ENCODE peak calls at places on chromosomes 5 and 9, in seven cellular contexts. P is fibroblast of the aortic adventitia, Q is psoas muscle, J is fibroblast of pulmonary artery, O is BJ, B is AG09309, T is PC-9. C is an unnamed sample.

GRCh38 chr5:100840769-100841168 is 62.3 kb downstream of the ST8SIA4 start:
- DNase-seq in O (no peak), Q (no peak), J (no peak), B (no peak), P (no peak), T (no peak), C (no peak)

GRCh38 chr5:134463991-134464760 is 52.5 kb upstream of the CDKN2AIPNL start:
- DNase-seq in B (no peak), O (no peak), T (no peak), J (peak; percentile 43), Q (no peak), P (no peak), C (no peak)

GRCh38 chr9:119986205-119986604 is 593.8 kb downstream of the CDK5RAP2 start:
- DNase-seq in B (no peak), J (no peak), P (no peak), T (no peak), O (no peak), Q (no peak), C (no peak)

GRCh38 chr5:107809201-107810034 is 138.7 kb upstream of the EFNA5 start:
- DNase-seq in J (no peak), T (no peak), O (no peak), Q (no peak), B (no peak), P (no peak), C (no peak)

GRCh38 chr5:179413086-179413690 is 67.9 kb upstream of the ADAMTS2 start:
- DNase-seq in Q (no peak), P (no peak), T (no peak), O (no peak), B (no peak), J (no peak), C (no peak)

GRCh38 chr9:32877103-32877502 is 93.8 kb downstream of the TMEM215 start:
- DNase-seq in O (no peak), J (no peak), P (no peak), Q (peak; percentile 69), T (no peak), B (no peak), C (no peak)

GRCh38 chr9:113695901-113696300 is 180.2 kb upstream of the ZNF618 start:
- DNase-seq in J (no peak), O (no peak), B (no peak), T (no peak), P (no peak), Q (no peak), C (no peak)

GRCh38 chr9:93829271-93830223 is 125.6 kb downstream of the BARX1 start:
- DNase-seq in Q (peak; percentile 32), J (no peak), O (no peak), B (no peak), P (no peak), T (no peak), C (no peak)

GRCh38 chr5:139794067-139794846 is 1.4 kb upstream of the PSD2 start:
- DNase-seq in Q (no peak), O (no peak), J (no peak), T (no peak), P (no peak), B (no peak), C (no peak)

GRCh38 chr5:145521066-145521465 is 314.1 kb downstream of the PRELID2 start:
- DNase-seq in Q (no peak), B (no peak), P (no peak), O (no peak), J (no peak), T (no peak), C (no peak)

GRCh38 chr5:107282061-107282460 is 388.7 kb downstream of the EFNA5 start:
- DNase-seq in Q (no peak), P (no peak), J (no peak), O (no peak), T (no peak), B (no peak), C (no peak)

GRCh38 chr5:74895906-74896305 is 29.7 kb upstream of the FAM169A start:
- DNase-seq in T (no peak), P (peak; percentile 80), O (peak; percentile 26), B (peak; percentile 29), Q (no peak), J (peak; percentile 80), C (peak; percentile 59)

GRCh38 chr9:37873955-37874354 is 30.0 kb downstream of the SLC25A51 start:
- DNase-seq in O (no peak), P (no peak), J (no peak), B (no peak), T (no peak), Q (no peak), C (no peak)

GRCh38 chr9:71859939-71860338 is 51.1 kb downstream of the ABHD17B start:
- DNase-seq in J (peak; percentile 4), T (no peak), B (no peak), P (no peak), O (no peak), Q (no peak), C (no peak)

GRCh38 chr5:144028644-144029043 is 141.8 kb downstream of the YIPF5 start:
- DNase-seq in B (peak; percentile 89), Q (no peak), J (peak; percentile 88), T (no peak), O (peak; percentile 93), P (peak; percentile 97), C (peak; percentile 82)

GRCh38 chr5:32984851-32985250 is 273.7 kb downstream of the NPR3 start:
- DNase-seq in J (peak; percentile 29), P (peak; percentile 55), O (no peak), T (no peak), Q (no peak), B (no peak), C (peak; percentile 14)

GRCh38 chr5:132386644-132387286 is 17.3 kb downstream of the SLC22A5 start:
- DNase-seq in Q (peak; percentile 79), O (no peak), J (peak; percentile 80), T (peak; percentile 62), B (no peak), P (peak; percentile 81), C (no peak)

GRCh38 chr5:134958755-134959154 is 9.0 kb upstream of the CATSPER3 start:
- DNase-seq in P (no peak), O (no peak), J (no peak), B (no peak), Q (no peak), T (peak; percentile 2), C (no peak)

GRCh38 chr9:133650026-133650425 is 13.9 kb downstream of the DBH start:
- DNase-seq in T (no peak), J (no peak), Q (no peak), O (no peak), P (no peak), B (no peak), C (no peak)

GRCh38 chr5:43039115-43039467 is 1.0 kb downstream of the ANXA2R start:
- DNase-seq in B (no peak), P (no peak), T (no peak), Q (no peak), J (no peak), O (no peak), C (no peak)
- H3K4me3 ChIP-seq in B (peak overlapping the region; percentile 73), P (peak overlapping the region; percentile 79), T (peak overlapping the region; percentile 76), Q (peak overlapping the region; percentile 75), J (peak overlapping the region; percentile 71), O (no peak overlapping the region), C (peak overlapping the region; percentile 72)

DNA sequence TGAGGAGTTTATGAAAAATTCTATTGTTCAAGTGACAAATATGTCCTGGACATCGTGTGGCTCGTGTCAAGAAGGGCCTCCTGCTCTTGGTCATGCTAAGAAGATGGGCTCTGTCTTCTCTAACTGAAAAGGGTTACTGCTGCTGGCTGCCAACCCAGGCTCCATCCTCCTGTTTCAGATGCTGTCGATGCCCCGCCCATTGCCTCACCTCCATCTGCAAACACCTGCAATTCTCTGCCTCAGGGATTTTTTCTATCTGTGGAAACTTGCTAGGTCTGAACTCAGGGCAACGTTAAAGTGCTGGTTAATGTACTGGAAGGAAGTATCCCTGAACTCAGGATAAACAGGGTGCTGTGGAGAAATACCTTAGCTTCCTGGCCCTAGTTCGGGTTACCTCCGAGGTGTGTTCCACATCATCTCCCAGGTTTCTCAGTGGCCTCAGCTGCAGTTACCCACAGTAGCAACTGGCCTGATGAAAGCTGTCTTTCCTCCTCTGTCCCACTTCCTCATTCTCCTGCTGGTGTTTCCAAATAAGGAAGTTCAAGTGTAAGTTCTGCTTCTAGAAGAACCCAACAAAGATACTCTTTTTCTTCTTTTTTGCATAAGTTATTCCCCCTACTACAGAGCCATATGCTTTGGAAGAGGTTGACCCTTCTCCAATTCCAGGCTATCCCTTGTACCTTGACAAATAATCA is 151.7 kb upstream of the SMIM23 start:
- DNase-seq in B (no peak), Q (no peak), P (no peak), T (peak; percentile 17), O (no peak), J (no peak), C (no peak)
- TF ChIP-seq CTCF in B (no peak), Q (no peak), P (no peak), T (no peak), O (no peak), J (no peak), C (no peak)

DNA sequence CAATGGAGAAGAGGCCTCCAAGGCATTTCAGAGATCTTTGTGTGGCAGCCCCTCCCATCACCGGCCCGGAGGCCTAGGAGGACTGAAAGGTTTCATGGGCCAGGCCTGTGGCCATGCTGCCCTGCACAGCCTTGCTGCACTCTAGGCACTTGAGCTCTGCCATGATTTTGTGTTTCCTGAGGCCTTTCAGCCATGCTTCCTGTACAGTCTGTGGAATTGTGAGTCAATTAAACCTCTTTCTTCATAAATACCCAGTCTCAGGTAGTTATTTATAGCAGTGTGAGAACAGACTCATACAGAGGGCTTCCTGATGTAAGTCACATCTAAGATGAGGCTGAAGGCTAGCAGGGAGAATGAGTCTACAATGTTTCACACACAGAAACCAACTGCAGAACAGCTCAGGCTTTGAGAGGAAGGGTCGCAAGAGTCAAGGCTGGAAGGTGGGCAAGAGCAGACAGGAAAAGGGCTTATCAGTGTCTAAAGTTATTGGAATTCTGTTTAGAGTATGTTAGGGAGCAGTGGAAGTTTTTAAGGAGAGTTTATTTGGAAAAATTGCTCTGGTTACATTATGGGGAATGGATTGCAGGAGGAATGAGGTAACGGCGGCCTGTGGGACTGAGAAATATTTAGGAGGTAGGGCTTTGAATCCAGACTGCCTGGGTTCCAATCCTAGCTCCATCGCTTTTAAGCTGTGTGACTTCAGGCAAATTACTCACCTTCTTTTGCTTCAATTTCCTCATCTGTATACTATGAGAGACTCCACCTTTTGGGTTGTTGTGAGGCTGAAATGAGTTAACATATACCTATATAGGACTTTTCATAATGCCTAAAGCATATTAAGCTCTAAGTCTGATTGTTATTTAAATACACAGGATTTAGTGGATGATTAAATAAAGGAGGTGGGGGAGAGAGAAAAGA is 291.2 kb downstream of the CWC27 start:
- DNase-seq in T (no peak), P (peak; percentile 57), Q (no peak), O (no peak), J (peak; percentile 45), B (peak; percentile 49), C (peak; percentile 34)
- H3K4me3 ChIP-seq in T (no peak overlapping the region), P (no peak overlapping the region), Q (no peak overlapping the region), O (no peak overlapping the region), J (no peak overlapping the region), B (no peak overlapping the region), C (no peak overlapping the region)

GRCh38 chr9:135862781-135863180 is 44.6 kb downstream of the CAMSAP1 start:
- DNase-seq in P (no peak), J (no peak), Q (no peak), T (no peak), B (no peak), O (no peak), C (no peak)

GRCh38 chr9:135869916-135870315 is 37.4 kb downstream of the CAMSAP1 start:
- DNase-seq in O (no peak), P (no peak), T (no peak), Q (no peak), J (no peak), B (no peak), C (no peak)

GRCh38 chr9:135858491-135859185 is 48.7 kb downstream of the CAMSAP1 start:
- DNase-seq in P (peak; percentile 39), Q (no peak), T (no peak), J (no peak), B (no peak), O (no peak), C (no peak)

GRCh38 chr9:135865531-135865930 is 41.8 kb downstream of the CAMSAP1 start:
- DNase-seq in Q (no peak), O (no peak), T (no peak), P (no peak), J (no peak), B (no peak), C (no peak)

GRCh38 chr9:135864447-135865049 is 42.8 kb downstream of the CAMSAP1 start:
- DNase-seq in J (peak; percentile 65), B (no peak), T (peak; percentile 44), P (peak; percentile 62), O (no peak), Q (peak; percentile 79), C (no peak)
- TF ChIP-seq CTCF in J (peak; percentile 97), B (peak; percentile 94), T (peak; percentile 66), P (peak; percentile 95), O (peak; percentile 96), Q (peak; percentile 81), C (peak; percentile 80)

C was measured in AG04449.